ENCODE peak calls at places on chromosomes 11 and 22, in ten cellular contexts. One of them, this sample, is unnamed.

GRCh38 chr22:45334528-45334927 is 24.8 kb downstream of the FAM118A start:
- DNase-seq in germinal center: no peak
- DNase-seq in stimulated activated CD4-positive, alpha-beta T cell treated with anti-CD3 and anti-CD28 coated beads, Interleukin-1b, Interleukin-23, amount 100 ng/mL, for 24 hours: no peak
- DNase-seq in kidney: no peak
- DNase-seq in posterior cingulate gyrus: peak
- DNase-seq in mucosa of descending colon: no peak
- DNase-seq in activated CD8-positive, alpha-beta T cell treated with anti-CD3 and anti-CD28 coated beads for 36 hours: no peak
- DNase-seq in activated T-cell treated with anti-CD3 and anti-CD28 coated beads, Interleukin-2, amount 50 U/mL, for 48 hours: no peak
- DNase-seq in activated T-helper 1 cell treated with anti-CD3 and anti-CD28 coated beads, Interleukin-12 subunit alpha, Interleukin-12 subunit beta, Interleukin-2, Interleukin-4 antibody, amounts not matched to agents 30 ng/mL and 10 ng/mL and 1 ng/mL, durations not matched to agents 14 hours and 24 hours and 36 hours: no peak
- DNase-seq in amniotic stem cell: no peak
- DNase-seq in this sample: no peak

GRCh38 chr22:37324340-37325023 is 42.2 kb downstream of the CYTH4 start:
- DNase-seq in stimulated activated CD4-positive, alpha-beta T cell treated with anti-CD3 and anti-CD28 coated beads, Interleukin-1b, Interleukin-23, amount 100 ng/mL, for 24 hours: no peak
- DNase-seq in germinal center: no peak
- DNase-seq in amniotic stem cell: no peak
- DNase-seq in activated T-helper 1 cell treated with anti-CD3 and anti-CD28 coated beads, Interleukin-12 subunit alpha, Interleukin-12 subunit beta, Interleukin-2, Interleukin-4 antibody, amounts not matched to agents 30 ng/mL and 10 ng/mL and 1 ng/mL, durations not matched to agents 14 hours and 24 hours and 36 hours: no peak
- DNase-seq in kidney: no peak
- DNase-seq in activated CD8-positive, alpha-beta T cell treated with anti-CD3 and anti-CD28 coated beads for 36 hours: no peak
- DNase-seq in activated T-cell treated with anti-CD3 and anti-CD28 coated beads, Interleukin-2, amount 50 U/mL, for 48 hours: no peak
- DNase-seq in mucosa of descending colon: no peak
- DNase-seq in posterior cingulate gyrus: no peak
- DNase-seq in this sample: no peak

GRCh38 chr11:61472282-61472681 is 36.3 kb upstream of the LRRC10B start:
- DNase-seq in activated T-helper 1 cell treated with anti-CD3 and anti-CD28 coated beads, Interleukin-12 subunit alpha, Interleukin-12 subunit beta, Interleukin-2, Interleukin-4 antibody, amounts not matched to agents 30 ng/mL and 10 ng/mL and 1 ng/mL, durations not matched to agents 14 hours and 24 hours and 36 hours: no peak
- DNase-seq in activated T-cell treated with anti-CD3 and anti-CD28 coated beads, Interleukin-2, amount 50 U/mL, for 48 hours: no peak
- DNase-seq in posterior cingulate gyrus: no peak
- DNase-seq in kidney: no peak
- DNase-seq in stimulated activated CD4-positive, alpha-beta T cell treated with anti-CD3 and anti-CD28 coated beads, Interleukin-1b, Interleukin-23, amount 100 ng/mL, for 24 hours: no peak
- DNase-seq in activated CD8-positive, alpha-beta T cell treated with anti-CD3 and anti-CD28 coated beads for 36 hours: no peak
- DNase-seq in mucosa of descending colon: no peak
- DNase-seq in germinal center: no peak
- DNase-seq in amniotic stem cell: no peak
- DNase-seq in this sample: no peak

GRCh38 chr11:77046060-77046501 is 11.9 kb downstream of the B3GNT6 start:
- DNase-seq in kidney: no peak
- DNase-seq in amniotic stem cell: no peak
- DNase-seq in germinal center: peak
- DNase-seq in mucosa of descending colon: peak
- DNase-seq in activated T-helper 1 cell treated with anti-CD3 and anti-CD28 coated beads, Interleukin-12 subunit alpha, Interleukin-12 subunit beta, Interleukin-2, Interleukin-4 antibody, amounts not matched to agents 30 ng/mL and 10 ng/mL and 1 ng/mL, durations not matched to agents 14 hours and 24 hours and 36 hours: peak
- DNase-seq in activated CD8-positive, alpha-beta T cell treated with anti-CD3 and anti-CD28 coated beads for 36 hours: peak
- DNase-seq in activated T-cell treated with anti-CD3 and anti-CD28 coated beads, Interleukin-2, amount 50 U/mL, for 48 hours: peak
- DNase-seq in stimulated activated CD4-positive, alpha-beta T cell treated with anti-CD3 and anti-CD28 coated beads, Interleukin-1b, Interleukin-23, amount 100 ng/mL, for 24 hours: peak
- DNase-seq in posterior cingulate gyrus: no peak
- DNase-seq in this sample: no peak

GRCh38 chr22:39299829-39300178 is 19.6 kb downstream of the RPL3 start:
- DNase-seq in germinal center: no peak
- DNase-seq in activated T-cell treated with anti-CD3 and anti-CD28 coated beads, Interleukin-2, amount 50 U/mL, for 48 hours: no peak
- DNase-seq in stimulated activated CD4-positive, alpha-beta T cell treated with anti-CD3 and anti-CD28 coated beads, Interleukin-1b, Interleukin-23, amount 100 ng/mL, for 24 hours: no peak
- DNase-seq in posterior cingulate gyrus: no peak
- DNase-seq in activated CD8-positive, alpha-beta T cell treated with anti-CD3 and anti-CD28 coated beads for 36 hours: no peak
- DNase-seq in amniotic stem cell: no peak
- DNase-seq in mucosa of descending colon: no peak
- DNase-seq in activated T-helper 1 cell treated with anti-CD3 and anti-CD28 coated beads, Interleukin-12 subunit alpha, Interleukin-12 subunit beta, Interleukin-2, Interleukin-4 antibody, amounts not matched to agents 30 ng/mL and 10 ng/mL and 1 ng/mL, durations not matched to agents 14 hours and 24 hours and 36 hours: no peak
- DNase-seq in kidney: no peak
- DNase-seq in this sample: no peak

GRCh38 chr11:27081056-27081455 is 40.4 kb downstream of the BBOX1 start:
- DNase-seq in posterior cingulate gyrus: no peak
- DNase-seq in activated CD8-positive, alpha-beta T cell treated with anti-CD3 and anti-CD28 coated beads for 36 hours: no peak
- DNase-seq in stimulated activated CD4-positive, alpha-beta T cell treated with anti-CD3 and anti-CD28 coated beads, Interleukin-1b, Interleukin-23, amount 100 ng/mL, for 24 hours: no peak
- DNase-seq in mucosa of descending colon: no peak
- DNase-seq in kidney: no peak
- DNase-seq in amniotic stem cell: no peak
- DNase-seq in activated T-cell treated with anti-CD3 and anti-CD28 coated beads, Interleukin-2, amount 50 U/mL, for 48 hours: no peak
- DNase-seq in activated T-helper 1 cell treated with anti-CD3 and anti-CD28 coated beads, Interleukin-12 subunit alpha, Interleukin-12 subunit beta, Interleukin-2, Interleukin-4 antibody, amounts not matched to agents 30 ng/mL and 10 ng/mL and 1 ng/mL, durations not matched to agents 14 hours and 24 hours and 36 hours: no peak
- DNase-seq in germinal center: no peak
- DNase-seq in this sample: no peak

GRCh38 chr22:48394787-48395620 is 1432.7 kb downstream of the BRD1 start:
- DNase-seq in activated T-cell treated with anti-CD3 and anti-CD28 coated beads, Interleukin-2, amount 50 U/mL, for 48 hours: no peak
- DNase-seq in posterior cingulate gyrus: no peak
- DNase-seq in activated CD8-positive, alpha-beta T cell treated with anti-CD3 and anti-CD28 coated beads for 36 hours: no peak
- DNase-seq in amniotic stem cell: no peak
- DNase-seq in kidney: no peak
- DNase-seq in mucosa of descending colon: no peak
- DNase-seq in activated T-helper 1 cell treated with anti-CD3 and anti-CD28 coated beads, Interleukin-12 subunit alpha, Interleukin-12 subunit beta, Interleukin-2, Interleukin-4 antibody, amounts not matched to agents 30 ng/mL and 10 ng/mL and 1 ng/mL, durations not matched to agents 14 hours and 24 hours and 36 hours: no peak
- DNase-seq in stimulated activated CD4-positive, alpha-beta T cell treated with anti-CD3 and anti-CD28 coated beads, Interleukin-1b, Interleukin-23, amount 100 ng/mL, for 24 hours: no peak
- DNase-seq in germinal center: no peak
- DNase-seq in this sample: no peak

GRCh38 chr11:76799061-76799804 is 16.1 kb downstream of the TSKU start:
- DNase-seq in activated CD8-positive, alpha-beta T cell treated with anti-CD3 and anti-CD28 coated beads for 36 hours: peak
- DNase-seq in germinal center: peak
- DNase-seq in stimulated activated CD4-positive, alpha-beta T cell treated with anti-CD3 and anti-CD28 coated beads, Interleukin-1b, Interleukin-23, amount 100 ng/mL, for 24 hours: peak
- DNase-seq in amniotic stem cell: no peak
- DNase-seq in posterior cingulate gyrus: peak
- DNase-seq in activated T-helper 1 cell treated with anti-CD3 and anti-CD28 coated beads, Interleukin-12 subunit alpha, Interleukin-12 subunit beta, Interleukin-2, Interleukin-4 antibody, amounts not matched to agents 30 ng/mL and 10 ng/mL and 1 ng/mL, durations not matched to agents 14 hours and 24 hours and 36 hours: peak
- DNase-seq in kidney: peak
- DNase-seq in mucosa of descending colon: peak
- DNase-seq in activated T-cell treated with anti-CD3 and anti-CD28 coated beads, Interleukin-2, amount 50 U/mL, for 48 hours: peak
- DNase-seq in this sample: peak

GRCh38 chr11:113874920-113875413 is 405 bp downstream of the USP28 start:
- DNase-seq in germinal center: no peak
- DNase-seq in mucosa of descending colon: no peak
- DNase-seq in amniotic stem cell: no peak
- DNase-seq in kidney: no peak
- DNase-seq in posterior cingulate gyrus: no peak
- DNase-seq in activated T-helper 1 cell treated with anti-CD3 and anti-CD28 coated beads, Interleukin-12 subunit alpha, Interleukin-12 subunit beta, Interleukin-2, Interleukin-4 antibody, amounts not matched to agents 30 ng/mL and 10 ng/mL and 1 ng/mL, durations not matched to agents 14 hours and 24 hours and 36 hours: no peak
- DNase-seq in stimulated activated CD4-positive, alpha-beta T cell treated with anti-CD3 and anti-CD28 coated beads, Interleukin-1b, Interleukin-23, amount 100 ng/mL, for 24 hours: no peak
- DNase-seq in activated T-cell treated with anti-CD3 and anti-CD28 coated beads, Interleukin-2, amount 50 U/mL, for 48 hours: no peak
- DNase-seq in activated CD8-positive, alpha-beta T cell treated with anti-CD3 and anti-CD28 coated beads for 36 hours: peak
- DNase-seq in this sample: no peak

GRCh38 chr11:99316761-99317475 is 296.2 kb downstream of the CNTN5 start:
- DNase-seq in kidney: no peak
- DNase-seq in stimulated activated CD4-positive, alpha-beta T cell treated with anti-CD3 and anti-CD28 coated beads, Interleukin-1b, Interleukin-23, amount 100 ng/mL, for 24 hours: no peak
- DNase-seq in activated T-cell treated with anti-CD3 and anti-CD28 coated beads, Interleukin-2, amount 50 U/mL, for 48 hours: no peak
- DNase-seq in activated CD8-positive, alpha-beta T cell treated with anti-CD3 and anti-CD28 coated beads for 36 hours: no peak
- DNase-seq in germinal center: no peak
- DNase-seq in activated T-helper 1 cell treated with anti-CD3 and anti-CD28 coated beads, Interleukin-12 subunit alpha, Interleukin-12 subunit beta, Interleukin-2, Interleukin-4 antibody, amounts not matched to agents 30 ng/mL and 10 ng/mL and 1 ng/mL, durations not matched to agents 14 hours and 24 hours and 36 hours: no peak
- DNase-seq in posterior cingulate gyrus: no peak
- DNase-seq in amniotic stem cell: no peak
- DNase-seq in mucosa of descending colon: no peak
- DNase-seq in this sample: no peak

GRCh38 chr11:46826310-46827044 is 19.6 kb downstream of the CKAP5 start:
- DNase-seq in activated T-helper 1 cell treated with anti-CD3 and anti-CD28 coated beads, Interleukin-12 subunit alpha, Interleukin-12 subunit beta, Interleukin-2, Interleukin-4 antibody, amounts not matched to agents 30 ng/mL and 10 ng/mL and 1 ng/mL, durations not matched to agents 14 hours and 24 hours and 36 hours: peak
- DNase-seq in activated T-cell treated with anti-CD3 and anti-CD28 coated beads, Interleukin-2, amount 50 U/mL, for 48 hours: peak
- DNase-seq in amniotic stem cell: peak
- DNase-seq in germinal center: peak
- DNase-seq in stimulated activated CD4-positive, alpha-beta T cell treated with anti-CD3 and anti-CD28 coated beads, Interleukin-1b, Interleukin-23, amount 100 ng/mL, for 24 hours: peak
- DNase-seq in mucosa of descending colon: peak
- DNase-seq in activated CD8-positive, alpha-beta T cell treated with anti-CD3 and anti-CD28 coated beads for 36 hours: peak
- DNase-seq in posterior cingulate gyrus: peak
- DNase-seq in kidney: peak
- DNase-seq in this sample: peak

GRCh38 chr22:32380991-32381390 is 23.3 kb downstream of the RFPL3 start:
- DNase-seq in activated T-cell treated with anti-CD3 and anti-CD28 coated beads, Interleukin-2, amount 50 U/mL, for 48 hours: no peak
- DNase-seq in activated CD8-positive, alpha-beta T cell treated with anti-CD3 and anti-CD28 coated beads for 36 hours: no peak
- DNase-seq in mucosa of descending colon: no peak
- DNase-seq in stimulated activated CD4-positive, alpha-beta T cell treated with anti-CD3 and anti-CD28 coated beads, Interleukin-1b, Interleukin-23, amount 100 ng/mL, for 24 hours: no peak
- DNase-seq in activated T-helper 1 cell treated with anti-CD3 and anti-CD28 coated beads, Interleukin-12 subunit alpha, Interleukin-12 subunit beta, Interleukin-2, Interleukin-4 antibody, amounts not matched to agents 30 ng/mL and 10 ng/mL and 1 ng/mL, durations not matched to agents 14 hours and 24 hours and 36 hours: no peak
- DNase-seq in kidney: no peak
- DNase-seq in germinal center: no peak
- DNase-seq in amniotic stem cell: no peak
- DNase-seq in posterior cingulate gyrus: no peak
- DNase-seq in this sample: no peak